ENCODE peak calls at places on chromosomes 7 and 10, in seven cellular contexts. One of them, this sample, is unnamed.
A peak's percentile ranks its signal among the peaks of the same experiment; 100 is the strongest.

GRCh38 chr10:73908853-73909611 is 1.9 kb upstream of the PLAU start:
- DNase-seq in neuronal stem cell: no peak
- DNase-seq in H9: no peak
- DNase-seq in mesendoderm: peak; percentile 82
- DNase-seq in IMR-90: peak; percentile 100
- DNase-seq in H1: no peak
- DNase-seq in mesenchymal stem cell: peak; percentile 100
- DNase-seq in this sample: peak; percentile 60

GRCh38 chr7:16921644-16922257 is 40.0 kb upstream of the AGR3 start:
- DNase-seq in neuronal stem cell: no peak
- DNase-seq in H9: no peak
- DNase-seq in mesendoderm: no peak
- DNase-seq in IMR-90: peak; percentile 20
- DNase-seq in H1: no peak
- DNase-seq in mesenchymal stem cell: no peak
- DNase-seq in this sample: no peak

GRCh38 chr10:30056767-30057355 is 2.5 kb downstream of the JCAD start:
- DNase-seq in neuronal stem cell: no peak
- DNase-seq in H9: no peak
- DNase-seq in mesendoderm: peak; percentile 96
- DNase-seq in IMR-90: no peak
- DNase-seq in H1: no peak
- DNase-seq in mesenchymal stem cell: peak; percentile 51
- DNase-seq in this sample: no peak

GRCh38 chr7:127887096-127887495 is 144.1 kb downstream of the LRRC4 start:
- DNase-seq in neuronal stem cell: no peak
- DNase-seq in H9: no peak
- DNase-seq in mesendoderm: peak; percentile 63
- DNase-seq in IMR-90: no peak
- DNase-seq in H1: no peak
- DNase-seq in mesenchymal stem cell: no peak
- DNase-seq in this sample: no peak

GRCh38 chr7:43582503-43583423 is at the start of gene STK17A:
- DNase-seq in neuronal stem cell: peak; percentile 95
- DNase-seq in H9: peak; percentile 97
- DNase-seq in mesendoderm: peak; percentile 95
- DNase-seq in IMR-90: peak; percentile 85
- DNase-seq in H1: peak; percentile 94
- DNase-seq in mesenchymal stem cell: peak; percentile 86
- DNase-seq in this sample: peak; percentile 94

GRCh38 chr7:94632338-94633024 is 23.5 kb downstream of the SGCE start:
- DNase-seq in neuronal stem cell: no peak
- DNase-seq in H9: no peak
- DNase-seq in mesendoderm: peak; percentile 22
- DNase-seq in IMR-90: peak; percentile 80
- DNase-seq in H1: no peak
- DNase-seq in mesenchymal stem cell: peak; percentile 54
- DNase-seq in this sample: peak; percentile 50

GRCh38 chr10:80532571-80532970 is 5.1 kb upstream of the SH2D4B start:
- DNase-seq in neuronal stem cell: no peak
- DNase-seq in H9: no peak
- DNase-seq in mesendoderm: no peak
- DNase-seq in IMR-90: no peak
- DNase-seq in H1: no peak
- DNase-seq in mesenchymal stem cell: no peak
- DNase-seq in this sample: no peak

GRCh38 chr7:133853706-133854276 is 273.3 kb upstream of the LRGUK start:
- DNase-seq in neuronal stem cell: peak; percentile 26
- DNase-seq in H9: peak; percentile 63
- DNase-seq in mesendoderm: peak; percentile 77
- DNase-seq in IMR-90: peak; percentile 90
- DNase-seq in H1: peak; percentile 71
- DNase-seq in mesenchymal stem cell: peak; percentile 69
- DNase-seq in this sample: peak; percentile 60

GRCh38 chr10:110311357-110311949 is 6.7 kb upstream of the SMNDC1 start:
- DNase-seq in neuronal stem cell: peak; percentile 59
- DNase-seq in H9: peak; percentile 58
- DNase-seq in mesendoderm: peak; percentile 79
- DNase-seq in IMR-90: peak; percentile 70
- DNase-seq in H1: no peak
- DNase-seq in mesenchymal stem cell: peak; percentile 70
- DNase-seq in this sample: peak; percentile 73

GRCh38 chr7:72007018-72007417 is 405.1 kb downstream of the CALN1 start:
- DNase-seq in neuronal stem cell: no peak
- DNase-seq in H9: no peak
- DNase-seq in mesendoderm: no peak
- DNase-seq in IMR-90: no peak
- DNase-seq in H1: no peak
- DNase-seq in mesenchymal stem cell: no peak
- DNase-seq in this sample: no peak

GRCh38 chr10:97540669-97541500 is 31.7 kb upstream of the ANKRD2 start:
- DNase-seq in neuronal stem cell: no peak
- DNase-seq in H9: peak; percentile 71
- DNase-seq in mesendoderm: peak; percentile 63
- DNase-seq in IMR-90: no peak
- DNase-seq in H1: no peak
- DNase-seq in mesenchymal stem cell: no peak
- DNase-seq in this sample: peak; percentile 91

GRCh38 chr10:8404721-8405120 is 350.2 kb downstream of the GATA3 start:
- DNase-seq in neuronal stem cell: no peak
- DNase-seq in H9: no peak
- DNase-seq in mesendoderm: no peak
- DNase-seq in IMR-90: no peak
- DNase-seq in H1: no peak
- DNase-seq in mesenchymal stem cell: no peak
- DNase-seq in this sample: no peak

GRCh38 chr10:23826399-23826798 is 382.5 kb upstream of the KIAA1217 start:
- DNase-seq in neuronal stem cell: peak; percentile 40
- DNase-seq in H9: peak; percentile 61
- DNase-seq in mesendoderm: peak; percentile 70
- DNase-seq in IMR-90: no peak
- DNase-seq in H1: peak; percentile 57
- DNase-seq in mesenchymal stem cell: no peak
- DNase-seq in this sample: no peak

GRCh38 chr10:53957401-53957800 is 843.6 kb downstream of the PCDH15 start:
- DNase-seq in neuronal stem cell: no peak
- DNase-seq in H9: no peak
- DNase-seq in mesendoderm: no peak
- DNase-seq in IMR-90: no peak
- DNase-seq in H1: no peak
- DNase-seq in mesenchymal stem cell: peak; percentile 28
- DNase-seq in this sample: peak; percentile 47

GRCh38 chr10:31204090-31204489 is 114.9 kb upstream of the ZEB1 start:
- DNase-seq in neuronal stem cell: no peak
- DNase-seq in H9: no peak
- DNase-seq in mesendoderm: no peak
- DNase-seq in IMR-90: peak; percentile 40
- DNase-seq in H1: no peak
- DNase-seq in mesenchymal stem cell: peak; percentile 8
- DNase-seq in this sample: no peak

GRCh38 chr10:50561266-50561665 is 62.5 kb downstream of the SGMS1 start:
- DNase-seq in neuronal stem cell: no peak
- DNase-seq in H9: no peak
- DNase-seq in mesendoderm: no peak
- DNase-seq in IMR-90: peak; percentile 97
- DNase-seq in H1: no peak
- DNase-seq in mesenchymal stem cell: peak; percentile 13
- DNase-seq in this sample: no peak

GRCh38 chr7:95772298-95772770 is at the start of gene DYNC1I1:
- DNase-seq in neuronal stem cell: peak; percentile 55
- DNase-seq in H9: peak; percentile 65
- DNase-seq in mesendoderm: peak; percentile 85
- DNase-seq in IMR-90: peak; percentile 19
- DNase-seq in H1: no peak
- DNase-seq in mesenchymal stem cell: peak; percentile 64
- DNase-seq in this sample: peak; percentile 44

GRCh38 chr7:106485031-106485551 is 175.9 kb downstream of the CCDC71L start:
- DNase-seq in neuronal stem cell: no peak
- DNase-seq in H9: no peak
- DNase-seq in mesendoderm: no peak
- DNase-seq in IMR-90: peak; percentile 91
- DNase-seq in H1: no peak
- DNase-seq in mesenchymal stem cell: peak; percentile 93
- DNase-seq in this sample: no peak

GRCh38 chr10:92076722-92077121 is 153.2 kb downstream of the BTAF1 start:
- DNase-seq in neuronal stem cell: no peak
- DNase-seq in H9: no peak
- DNase-seq in mesendoderm: no peak
- DNase-seq in IMR-90: no peak
- DNase-seq in H1: no peak
- DNase-seq in mesenchymal stem cell: no peak
- DNase-seq in this sample: no peak

GRCh38 chr10:118802126-118802793 is 47.5 kb upstream of the CACUL1 start:
- DNase-seq in neuronal stem cell: no peak
- DNase-seq in H9: no peak
- DNase-seq in mesendoderm: no peak
- DNase-seq in IMR-90: no peak
- DNase-seq in H1: no peak
- DNase-seq in mesenchymal stem cell: no peak
- DNase-seq in this sample: no peak

GRCh38 chr10:18310761-18311160 is 170.5 kb downstream of the CACNB2 start:
- DNase-seq in neuronal stem cell: no peak
- DNase-seq in H9: no peak
- DNase-seq in mesendoderm: no peak
- DNase-seq in IMR-90: no peak
- DNase-seq in H1: no peak
- DNase-seq in mesenchymal stem cell: no peak
- DNase-seq in this sample: no peak

GRCh38 chr10:5526691-5527331 is 2.0 kb downstream of the CALML3 start:
- DNase-seq in neuronal stem cell: no peak
- DNase-seq in H9: no peak
- DNase-seq in mesendoderm: no peak
- DNase-seq in IMR-90: no peak
- DNase-seq in H1: no peak
- DNase-seq in mesenchymal stem cell: no peak
- DNase-seq in this sample: no peak

GRCh38 chr7:20450473-20450872 is 119.8 kb downstream of the ITGB8 start:
- DNase-seq in neuronal stem cell: no peak
- DNase-seq in H9: no peak
- DNase-seq in mesendoderm: no peak
- DNase-seq in IMR-90: no peak
- DNase-seq in H1: no peak
- DNase-seq in mesenchymal stem cell: no peak
- DNase-seq in this sample: no peak

GRCh38 chr10:80075781-80076180 is 2.7 kb upstream of the TMEM254 start:
- DNase-seq in neuronal stem cell: no peak
- DNase-seq in H9: no peak
- DNase-seq in mesendoderm: peak; percentile 39
- DNase-seq in IMR-90: peak; percentile 37
- DNase-seq in H1: no peak
- DNase-seq in mesenchymal stem cell: peak; percentile 50
- DNase-seq in this sample: no peak

GRCh38 chr10:91875779-91876178 is 33.5 kb downstream of the FGFBP3 start:
- DNase-seq in neuronal stem cell: no peak
- DNase-seq in H9: no peak
- DNase-seq in mesendoderm: no peak
- DNase-seq in IMR-90: no peak
- DNase-seq in H1: no peak
- DNase-seq in mesenchymal stem cell: no peak
- DNase-seq in this sample: peak; percentile 41

GRCh38 chr7:93578762-93579161 is 4.2 kb upstream of the CALCR start:
- DNase-seq in neuronal stem cell: no peak
- DNase-seq in H9: no peak
- DNase-seq in mesendoderm: no peak
- DNase-seq in IMR-90: no peak
- DNase-seq in H1: no peak
- DNase-seq in mesenchymal stem cell: no peak
- DNase-seq in this sample: no peak

GRCh38 chr10:63103971-63104409 is 29.1 kb upstream of the NRBF2 start:
- DNase-seq in neuronal stem cell: peak; percentile 8
- DNase-seq in H9: peak; percentile 67
- DNase-seq in mesendoderm: peak; percentile 19
- DNase-seq in IMR-90: no peak
- DNase-seq in H1: peak; percentile 54
- DNase-seq in mesenchymal stem cell: no peak
- DNase-seq in this sample: no peak

DNA sequence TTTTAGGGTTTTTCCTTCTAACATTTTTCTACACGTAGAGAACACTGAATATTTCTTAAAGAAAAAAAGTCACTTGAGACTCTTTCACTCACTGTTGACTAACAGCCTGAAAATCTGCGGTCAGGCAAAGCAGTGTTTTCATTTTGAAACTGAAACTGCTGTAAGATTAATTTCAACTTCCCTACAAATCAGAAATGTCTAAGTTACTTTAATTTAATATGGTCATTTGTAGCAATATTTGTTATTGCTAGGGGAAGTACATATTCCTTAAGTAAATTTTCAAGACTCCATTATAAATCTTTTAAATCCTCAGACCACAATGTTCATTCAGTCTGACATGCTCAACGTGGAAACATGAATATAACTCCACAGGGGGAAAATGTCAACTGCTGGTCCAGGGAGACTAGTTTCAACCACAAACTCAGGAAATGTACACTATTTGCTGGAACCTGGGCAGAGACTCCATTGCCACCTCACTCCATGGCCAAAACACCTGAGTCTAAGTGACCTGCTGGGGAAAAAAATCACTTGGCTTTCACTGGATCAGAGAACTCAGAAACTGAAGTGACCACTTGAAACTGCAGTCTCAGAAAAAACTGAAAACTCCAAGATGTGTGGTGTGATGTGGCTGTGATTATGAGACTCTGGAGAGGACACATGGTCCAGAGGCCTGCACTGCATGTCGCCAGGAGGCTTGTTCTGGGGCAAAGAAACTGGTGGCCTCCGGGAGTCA is 161.2 kb downstream of the TAX1BP1 start:
- DNase-seq in neuronal stem cell: no peak
- DNase-seq in H9: no peak
- DNase-seq in mesendoderm: no peak
- DNase-seq in IMR-90: peak; percentile 68
- DNase-seq in H1: no peak
- DNase-seq in mesenchymal stem cell: peak; percentile 48
- DNase-seq in this sample: no peak
- H3K9ac ChIP-seq in neuronal stem cell: no peak overlapping the region
- H3K9ac ChIP-seq in H9: no peak overlapping the region
- H3K9ac ChIP-seq in mesendoderm: no peak overlapping the region
- H3K9ac ChIP-seq in IMR-90: no peak overlapping the region
- H3K9ac ChIP-seq in H1: no peak overlapping the region
- H3K9ac ChIP-seq in mesenchymal stem cell: peak overlapping the region; percentile 91
- H3K9ac ChIP-seq in this sample: no peak overlapping the region

GRCh38 chr7:136020556-136020955 is 43.4 kb upstream of the MTPN start:
- DNase-seq in neuronal stem cell: no peak
- DNase-seq in H9: no peak
- DNase-seq in mesendoderm: no peak
- DNase-seq in IMR-90: no peak
- DNase-seq in H1: no peak
- DNase-seq in mesenchymal stem cell: no peak
- DNase-seq in this sample: peak; percentile 73
- H3K23ac ChIP-seq in neuronal stem cell: no peak overlapping the region
- H3K23ac ChIP-seq in H9: no peak overlapping the region
- H3K23ac ChIP-seq in mesendoderm: no peak overlapping the region
- H3K23ac ChIP-seq in IMR-90: no peak overlapping the region
- H3K23ac ChIP-seq in H1: no peak overlapping the region
- H3K23ac ChIP-seq in mesenchymal stem cell: no peak overlapping the region
- H3K23ac ChIP-seq in this sample: no peak overlapping the region

GRCh38 chr10:35334297-35334696 is 2.0 kb upstream of the CCNY start:
- DNase-seq in neuronal stem cell: no peak
- DNase-seq in H9: no peak
- DNase-seq in mesendoderm: no peak
- DNase-seq in IMR-90: no peak
- DNase-seq in H1: no peak
- DNase-seq in mesenchymal stem cell: no peak
- DNase-seq in this sample: no peak
- H3K9ac ChIP-seq in neuronal stem cell: no peak overlapping the region
- H3K9ac ChIP-seq in H9: no peak overlapping the region
- H3K9ac ChIP-seq in mesendoderm: no peak overlapping the region
- H3K9ac ChIP-seq in IMR-90: no peak overlapping the region
- H3K9ac ChIP-seq in H1: no peak overlapping the region
- H3K9ac ChIP-seq in mesenchymal stem cell: peak overlapping the region; percentile 31
- H3K9ac ChIP-seq in this sample: no peak overlapping the region

GRCh38 chr7:76392531-76393115 is 16.9 kb downstream of the SSC4D start:
- DNase-seq in neuronal stem cell: no peak
- DNase-seq in H9: no peak
- DNase-seq in mesendoderm: no peak
- DNase-seq in IMR-90: no peak
- DNase-seq in H1: no peak
- DNase-seq in mesenchymal stem cell: no peak
- DNase-seq in this sample: no peak
- H3K23ac ChIP-seq in neuronal stem cell: peak overlapping the region; percentile 100
- H3K23ac ChIP-seq in H9: no peak overlapping the region
- H3K23ac ChIP-seq in mesendoderm: no peak overlapping the region
- H3K23ac ChIP-seq in IMR-90: no peak overlapping the region
- H3K23ac ChIP-seq in H1: no peak overlapping the region
- H3K23ac ChIP-seq in mesenchymal stem cell: no peak overlapping the region
- H3K23ac ChIP-seq in this sample: no peak overlapping the region